ENCODE peak calls at places on chromosomes 11 and 22, in six cellular contexts. G, L, Z, I, V and Q are unnamed samples.
A peak's percentile ranks its signal among the peaks of the same experiment; 100 is the strongest.

GRCh38 chr22:26624788-26625187 is 3.0 kb downstream of the CRYBA4 start:
- DNase-seq in G (no peak), L (no peak), Z (no peak), I (no peak), V (no peak), Q (no peak)

GRCh38 chr22:42868751-42869251 is 11.7 kb upstream of the ARFGAP3 start:
- DNase-seq in G (peak; percentile 53), L (no peak), Z (peak; percentile 28), I (no peak), V (peak; percentile 67), Q (peak; percentile 25)

GRCh38 chr11:64153831-64154230 is 12.1 kb downstream of the MACROD1 start:
- DNase-seq in G (no peak), L (no peak), Z (no peak), I (no peak), V (no peak), Q (no peak)

GRCh38 chr11:92776676-92777075 is 192.8 kb upstream of the MTNR1B start:
- DNase-seq in G (no peak), L (no peak), Z (no peak), I (no peak), V (peak; percentile 19), Q (no peak)

GRCh38 chr11:73372371-73372993 is 3.7 kb upstream of the RELT start:
- DNase-seq in G (no peak), L (peak; percentile 53), Z (peak; percentile 27), I (peak; percentile 21), V (no peak), Q (no peak)

GRCh38 chr22:46086577-46087335 is 63.6 kb upstream of the PPARA start:
- DNase-seq in G (peak; percentile 35), L (no peak), Z (no peak), I (no peak), V (no peak), Q (no peak)

GRCh38 chr22:23910496-23911190 is 16.5 kb downstream of the MIF start:
- DNase-seq in G (no peak), L (no peak), Z (no peak), I (no peak), V (no peak), Q (no peak)

GRCh38 chr11:45332486-45332934 is 46.4 kb upstream of the SYT13 start:
- DNase-seq in G (no peak), L (no peak), Z (peak; percentile 64), I (peak; percentile 29), V (no peak), Q (peak; percentile 66)

GRCh38 chr11:124608146-124608545 is 3.1 kb upstream of the PANX3 start:
- DNase-seq in G (no peak), L (no peak), Z (no peak), I (no peak), V (no peak), Q (no peak)

GRCh38 chr11:68384530-68385081 is 72.2 kb downstream of the LRP5 start:
- DNase-seq in G (no peak), L (no peak), Z (no peak), I (no peak), V (no peak), Q (no peak)

GRCh38 chr11:24704716-24705115 is 207.9 kb downstream of the LUZP2 start:
- DNase-seq in G (no peak), L (no peak), Z (no peak), I (no peak), V (no peak), Q (no peak)

GRCh38 chr22:22578702-22579424 is 19.8 kb upstream of the PRAME start:
- DNase-seq in G (no peak), L (peak; percentile 5), Z (peak; percentile 46), I (no peak), V (peak; percentile 44), Q (no peak)

GRCh38 chr11:41842673-41843072 is 383.2 kb upstream of the LRRC4C start:
- DNase-seq in G (no peak), L (no peak), Z (no peak), I (no peak), V (no peak), Q (no peak)

GRCh38 chr22:49995059-49995412 is 17.5 kb downstream of the IL17REL start:
- DNase-seq in G (peak; percentile 9), L (no peak), Z (no peak), I (no peak), V (no peak), Q (peak; percentile 32)

GRCh38 chr22:19046287-19046686 is 75.9 kb downstream of the DGCR2 start:
- DNase-seq in G (no peak), L (no peak), Z (no peak), I (no peak), V (no peak), Q (no peak)

GRCh38 chr11:71451596-71452353 is 1.2 kb upstream of the NADSYN1 start:
- DNase-seq in G (peak; percentile 11), L (no peak), Z (no peak), I (no peak), V (no peak), Q (no peak)

GRCh38 chr11:71281901-71282300 is 29.5 kb upstream of the SHANK2 start:
- DNase-seq in G (peak; percentile 5), L (no peak), Z (no peak), I (no peak), V (no peak), Q (no peak)

GRCh38 chr11:102592634-102593581 is 32.2 kb downstream of the MMP20 start:
- DNase-seq in G (no peak), L (no peak), Z (peak; percentile 48), I (peak; percentile 64), V (no peak), Q (no peak)

GRCh38 chr11:64898076-64898445 is 18.9 kb downstream of the ATG2A start:
- DNase-seq in G (no peak), L (no peak), Z (no peak), I (no peak), V (no peak), Q (no peak)

GRCh38 chr11:65498042-65498726 is 661 bp upstream of the MALAT1 start:
- DNase-seq in G (peak; percentile 60), L (no peak), Z (peak; percentile 81), I (no peak), V (no peak), Q (no peak)

GRCh38 chr11:10622108-10622507 is 53.6 kb upstream of the LYVE1 start:
- DNase-seq in G (no peak), L (no peak), Z (no peak), I (no peak), V (no peak), Q (no peak)

GRCh38 chr11:25309818-25310217 is 813.0 kb downstream of the LUZP2 start:
- DNase-seq in G (no peak), L (no peak), Z (no peak), I (no peak), V (no peak), Q (no peak)

GRCh38 chr22:24588756-24589481 is 4.0 kb downstream of the LRRC75B start:
- DNase-seq in G (no peak), L (no peak), Z (no peak), I (no peak), V (no peak), Q (no peak)

GRCh38 chr11:88051386-88051785 is 123.9 kb downstream of the RAB38 start:
- DNase-seq in G (no peak), L (no peak), Z (peak; percentile 62), I (no peak), V (no peak), Q (no peak)

GRCh38 chr11:131609317-131609716 is 238.9 kb downstream of the NTM start:
- DNase-seq in G (no peak), L (peak; percentile 65), Z (peak; percentile 6), I (no peak), V (no peak), Q (no peak)

GRCh38 chr11:57597971-57598830 is 716 bp downstream of the SERPING1 start:
- DNase-seq in G (peak; percentile 82), L (no peak), Z (peak; percentile 88), I (no peak), V (peak; percentile 84), Q (no peak)

GRCh38 chr11:36469063-36469462 is 41.0 kb downstream of the TRAF6 start:
- DNase-seq in G (no peak), L (peak; percentile 45), Z (no peak), I (no peak), V (no peak), Q (no peak)

GRCh38 chr22:24434472-24435322 is 7.3 kb downstream of the ADORA2A start:
- DNase-seq in G (no peak), L (no peak), Z (peak; percentile 64), I (no peak), V (peak; percentile 76), Q (peak; percentile 87)

GRCh38 chr11:76074178-76075112 is 131.9 kb downstream of the WNT11 start:
- DNase-seq in G (no peak), L (peak; percentile 39), Z (peak; percentile 39), I (no peak), V (no peak), Q (no peak)

DNA sequence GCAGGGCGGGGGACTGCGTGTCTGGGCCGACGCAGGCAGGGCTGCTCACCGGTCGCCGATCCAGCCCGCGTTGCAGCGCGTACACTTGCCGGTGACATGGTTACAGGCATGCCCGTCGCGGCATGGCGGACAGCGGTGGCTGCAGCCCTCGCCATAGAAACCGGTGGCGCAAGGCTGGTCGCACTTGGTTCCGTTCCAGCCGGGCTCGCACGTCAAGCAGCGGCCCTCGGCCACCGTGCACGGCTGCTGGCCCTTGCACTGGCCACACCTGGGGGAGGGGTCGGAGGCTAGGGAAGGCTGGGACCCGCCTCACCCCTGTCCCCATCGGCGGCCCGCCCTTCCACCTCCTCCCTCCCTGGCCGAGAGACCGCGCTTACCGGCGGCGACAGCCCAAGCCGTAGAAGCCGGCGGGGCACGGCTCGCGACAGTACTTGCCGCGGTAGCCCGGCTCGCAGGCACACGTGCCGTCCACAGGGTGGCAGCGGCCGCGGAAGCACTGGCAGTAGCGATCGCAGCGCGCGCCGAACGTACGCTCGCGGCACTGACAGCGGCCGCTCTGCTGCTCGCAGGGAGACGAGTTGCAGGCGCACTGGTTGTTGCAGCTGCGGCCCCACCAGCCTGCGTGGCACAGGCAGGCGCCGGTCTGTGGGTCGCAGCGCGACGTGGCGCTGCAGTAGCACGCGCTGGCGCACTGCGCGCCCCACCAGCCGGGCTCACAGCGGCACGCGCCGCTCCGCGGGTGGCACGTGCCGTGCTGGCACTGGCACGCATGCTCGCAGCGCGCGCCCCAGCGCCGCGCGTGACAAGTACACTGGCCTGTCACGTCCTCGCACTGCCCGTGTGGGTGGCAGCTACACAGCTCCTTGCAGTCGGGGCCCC is 6.7 kb downstream of the SCARF2 start:
- DNase-seq in G (no peak), L (no peak), Z (no peak), I (peak; percentile 33), V (no peak), Q (peak; percentile 68)
- TF ChIP-seq CTCF in G (no peak), L (peak; percentile 41), Z (no peak), I (peak; percentile 57), V (peak; percentile 25), Q (no peak)

GRCh38 chr11:113871331-113871730 is 4.0 kb downstream of the USP28 start:
- DNase-seq in G (no peak), L (no peak), Z (peak; percentile 44), I (no peak), V (no peak), Q (no peak)
- TF ChIP-seq CTCF in G (no peak), L (no peak), Z (no peak), I (no peak), V (no peak), Q (no peak)

GRCh38 chr11:109853156-109853776 is 239.9 kb upstream of the ZC3H12C start:
- DNase-seq in G (no peak), L (peak; percentile 64), Z (peak; percentile 89), I (peak; percentile 79), V (no peak), Q (peak; percentile 22)
- TF ChIP-seq CTCF in G (peak; percentile 28), L (peak; percentile 86), Z (peak; percentile 72), I (peak; percentile 68), V (peak; percentile 16), Q (peak; percentile 61)

DNA sequence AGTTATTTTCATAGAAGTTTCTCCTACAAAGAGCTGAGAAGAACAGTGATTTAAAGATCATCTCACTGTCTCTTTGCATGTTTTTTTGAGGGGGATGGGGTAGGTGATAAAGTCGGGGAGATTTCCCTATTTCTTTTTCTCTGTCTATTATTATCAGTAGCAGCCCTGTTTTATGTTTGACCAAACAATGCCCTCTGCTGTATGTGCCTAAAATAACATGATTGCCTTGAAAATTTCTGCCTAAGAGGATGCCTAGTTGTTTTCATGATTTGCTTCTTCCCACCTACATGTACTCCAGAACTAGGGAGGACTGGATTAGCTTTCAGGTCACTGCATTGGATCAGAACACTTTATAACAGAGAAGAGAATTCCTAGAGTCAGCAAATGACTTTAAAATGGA is 1330.2 kb downstream of the LRRC4C start:
- DNase-seq in G (no peak), L (no peak), Z (no peak), I (no peak), V (no peak), Q (peak; percentile 3)
- TF ChIP-seq CTCF in G (no peak), L (no peak), Z (no peak), I (no peak), V (no peak), Q (no peak)